ENCODE peak calls at places on chromosomes 5 and 9, in four cellular contexts. I is pancreas; B is SJSA1; N is effector memory CD4-positive, alpha-beta T cell. F is an unnamed sample.

GRCh38 chr5:96537386-96537785 is 104.3 kb upstream of the PCSK1 start:
- DNase-seq in I (no peak), B (peak; percentile 12), N (no peak), F (no peak)

GRCh38 chr5:180093241-180093640 is 21.7 kb upstream of the RNF130 start:
- DNase-seq in I (no peak), B (no peak), N (no peak), F (no peak)

GRCh38 chr5:113572716-113573115 is 59.2 kb downstream of the YTHDC2 start:
- DNase-seq in I (no peak), B (no peak), N (no peak), F (no peak)

GRCh38 chr5:91224969-91225368 is 158.1 kb downstream of the ARRDC3 start:
- DNase-seq in I (no peak), B (no peak), N (no peak), F (no peak)

GRCh38 chr5:54360089-54360488 is 49.7 kb upstream of the ARL15 start:
- DNase-seq in I (no peak), B (peak; percentile 40), N (no peak), F (no peak)

GRCh38 chr5:159765034-159765433 is 151.2 kb upstream of the ADRA1B start:
- DNase-seq in I (no peak), B (no peak), N (no peak), F (no peak)

GRCh38 chr9:129320575-129321311 is 142.7 kb upstream of the IER5L start:
- DNase-seq in I (peak; percentile 54), B (peak; percentile 49), N (peak; percentile 16), F (peak; percentile 53)

GRCh38 chr5:10400411-10400810 is 41.3 kb upstream of the ROPN1L start:
- DNase-seq in I (no peak), B (no peak), N (no peak), F (no peak)

GRCh38 chr9:83133316-83133715 is 70.4 kb upstream of the RASEF start:
- DNase-seq in I (no peak), B (no peak), N (no peak), F (no peak)

GRCh38 chr9:123724211-123724831 is 205.6 kb downstream of the DENND1A start:
- DNase-seq in I (no peak), B (no peak), N (no peak), F (no peak)

GRCh38 chr9:123727332-123727731 is 202.6 kb downstream of the DENND1A start:
- DNase-seq in I (no peak), B (no peak), N (no peak), F (no peak)

GRCh38 chr9:123722378-123722777 is 207.5 kb downstream of the DENND1A start:
- DNase-seq in I (no peak), B (no peak), N (no peak), F (no peak)

GRCh38 chr9:123725389-123725788 is 204.5 kb downstream of the DENND1A start:
- DNase-seq in I (no peak), B (no peak), N (no peak), F (no peak)

GRCh38 chr9:123723135-123723875 is 206.6 kb downstream of the DENND1A start:
- DNase-seq in I (no peak), B (no peak), N (no peak), F (no peak)
- H3K9me3 ChIP-seq in I (no peaks in the 10 kb centered on the region), B (no peaks in the 10 kb centered on the region), N (no peaks in the 10 kb centered on the region), F (peaks cover 5% of the 10 kb centered on the region)

DNA sequence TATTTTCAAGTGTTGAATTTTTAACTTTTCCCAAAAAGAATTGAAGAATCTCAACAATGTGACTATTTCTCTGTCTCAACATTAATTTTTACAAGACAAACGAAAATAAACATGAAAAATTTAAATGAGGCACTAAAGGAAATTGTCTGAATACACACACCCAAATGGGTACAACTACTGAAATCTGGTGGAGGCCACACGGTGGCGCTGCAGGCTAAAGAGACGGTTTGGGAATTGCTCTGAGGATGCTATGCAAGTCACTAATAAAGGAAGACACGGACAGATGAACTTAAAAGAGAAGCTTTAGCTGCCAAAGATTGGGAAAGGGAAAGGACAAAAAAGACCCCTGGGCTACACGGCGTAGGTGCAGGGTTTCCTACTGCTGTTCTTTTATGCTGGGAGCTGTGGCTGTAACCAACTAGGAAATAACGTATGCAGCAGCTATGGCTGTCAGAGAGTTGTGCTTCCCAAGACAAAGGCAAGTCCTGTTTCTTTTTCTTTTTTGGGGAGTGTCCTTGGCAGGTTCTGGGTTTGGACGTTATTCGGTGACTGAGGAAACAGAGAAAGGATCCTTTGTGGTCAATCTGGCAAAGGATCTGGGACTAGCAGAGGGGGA is at the start of gene PCDHB10:
- DNase-seq in I (no peak), B (peak; percentile 31), N (no peak), F (no peak)
- H3K9me3 ChIP-seq in I (no peaks in the 10 kb centered on the region), B (peaks cover 3% of the 10 kb centered on the region), N (no peaks in the 10 kb centered on the region), F (peaks cover 5% of the 10 kb centered on the region)

DNA sequence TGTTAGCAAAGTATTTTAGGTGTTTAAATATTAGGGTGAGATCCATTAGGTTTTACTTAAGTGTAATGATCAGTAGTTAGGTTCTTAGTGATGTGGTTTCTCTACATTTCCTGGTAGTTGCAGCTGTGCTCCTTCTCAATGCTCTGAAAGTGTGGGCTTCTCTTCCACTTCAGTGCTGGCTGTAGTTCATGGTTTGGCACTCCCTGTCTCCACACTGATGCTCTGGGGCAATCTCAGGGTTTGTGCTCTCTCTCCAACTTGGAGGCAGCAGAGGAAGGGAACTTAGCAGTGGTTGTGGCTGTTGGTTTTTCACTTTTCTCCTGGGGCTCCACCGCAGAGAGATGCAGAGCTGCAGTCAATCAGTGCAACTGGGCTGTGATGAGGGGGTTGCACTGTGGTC is 507.5 kb downstream of the TMEM232 start:
- DNase-seq in I (no peak), B (no peak), N (no peak), F (no peak)
- H3K9me3 ChIP-seq in I (no peaks in the 10 kb centered on the region), B (peaks cover 29% of the 10 kb centered on the region), N (no peaks in the 10 kb centered on the region), F (peaks cover 3% of the 10 kb centered on the region)

GRCh38 chr9:97850746-97851449 is 2.1 kb upstream of the FOXE1 start:
- DNase-seq in I (no peak), B (no peak), N (no peak), F (no peak)
- H3K9me3 ChIP-seq in I (no peaks in the 10 kb centered on the region), B (peaks cover 6% of the 10 kb centered on the region), N (no peaks in the 10 kb centered on the region), F (no peaks in the 10 kb centered on the region)

GRCh38 chr5:172920995-172921394 is 38.2 kb upstream of the RPL26L1 start:
- DNase-seq in I (no peak), B (no peak), N (no peak), F (no peak)
- H3K9me3 ChIP-seq in I (no peaks in the 10 kb centered on the region), B (no peaks in the 10 kb centered on the region), N (no peaks in the 10 kb centered on the region), F (no peaks in the 10 kb centered on the region)

GRCh38 chr5:150960791-150961396 is 56.1 kb upstream of the ZNF300 start:
- DNase-seq in I (no peak), B (no peak), N (no peak), F (no peak)
- H3K9me3 ChIP-seq in I (no peaks in the 10 kb centered on the region), B (peaks cover 17% of the 10 kb centered on the region), N (no peaks in the 10 kb centered on the region), F (no peaks in the 10 kb centered on the region)

DNA sequence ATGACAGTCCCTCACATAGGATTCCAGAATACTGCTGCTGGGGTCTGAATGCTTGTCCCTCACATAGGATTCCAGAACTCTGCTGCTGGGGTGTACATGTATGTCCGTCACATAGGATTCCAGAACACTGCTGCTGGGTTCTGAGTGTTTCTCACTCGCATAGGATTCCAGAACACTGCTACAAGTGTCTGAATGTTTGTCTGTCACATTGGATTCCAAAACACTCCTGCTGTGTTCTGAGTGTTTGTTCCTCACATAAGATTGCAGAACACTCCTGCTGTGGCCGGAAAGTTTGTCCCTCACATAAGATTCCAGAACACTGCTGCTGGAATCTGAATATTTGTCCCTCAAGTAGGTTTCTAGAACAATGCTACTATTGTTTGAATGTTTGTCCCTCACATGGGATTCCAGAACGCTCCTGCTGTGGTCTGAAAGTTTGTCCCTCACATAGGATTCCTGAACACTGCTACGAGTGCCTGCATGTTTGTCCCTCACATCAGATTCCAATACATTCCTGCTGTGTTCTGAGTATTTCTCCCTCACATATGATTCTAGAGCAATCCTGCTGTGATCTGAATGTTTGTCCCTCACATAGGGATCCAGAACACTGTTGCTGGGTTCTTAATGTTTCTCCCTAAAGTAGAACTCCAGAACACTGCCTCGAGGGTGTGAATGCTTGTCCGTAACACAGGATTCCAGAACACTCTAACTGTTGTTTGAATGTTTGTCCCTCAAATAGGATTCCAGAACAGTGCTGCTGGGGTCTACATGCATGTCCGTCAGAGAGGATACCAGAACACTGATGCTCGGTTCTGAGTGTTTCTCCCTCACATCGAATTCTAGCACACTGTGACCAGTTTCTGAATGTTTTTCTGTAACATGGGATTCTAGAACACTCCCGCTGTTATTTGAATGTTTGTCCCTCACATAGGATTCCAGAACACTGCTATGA is 200.4 kb downstream of the FOXD4L6 start:
- DNase-seq in I (no peak), B (no peak), N (no peak), F (no peak)
- H3K9me3 ChIP-seq in I (no peaks in the 10 kb centered on the region), B (peaks cover 13% of the 10 kb centered on the region), N (peaks cover 51% of the 10 kb centered on the region), F (peaks cover 56% of the 10 kb centered on the region)

DNA sequence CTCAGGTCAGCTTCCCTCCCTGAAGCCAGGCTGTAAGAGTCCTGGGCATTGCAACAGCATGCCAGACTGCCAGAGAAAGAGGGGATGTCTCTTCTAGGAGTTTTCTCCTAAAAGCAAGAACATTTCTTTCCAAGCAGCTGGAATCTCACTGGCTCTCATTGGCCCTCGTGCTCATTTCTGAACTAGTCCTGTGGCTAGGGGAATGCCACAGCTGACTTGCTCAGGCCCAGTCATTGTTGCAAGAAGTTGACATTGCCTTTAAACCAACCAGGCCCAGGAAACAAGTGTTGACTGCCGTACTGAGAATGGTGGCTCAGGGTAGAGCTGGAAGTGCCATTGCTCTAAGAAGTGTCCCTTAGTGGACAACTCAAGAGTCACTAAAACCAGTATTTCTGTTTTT is 15.0 kb upstream of the CEP120 start:
- DNase-seq in I (no peak), B (no peak), N (no peak), F (no peak)
- H3K9me3 ChIP-seq in I (no peaks in the 10 kb centered on the region), B (no peaks in the 10 kb centered on the region), N (no peaks in the 10 kb centered on the region), F (no peaks in the 10 kb centered on the region)